ENCODE peak calls at places on chromosomes 7 and 10, in ten cellular contexts. One of them, this sample, is unnamed.

GRCh38 chr10:5659702-5660528 is 6.5 kb downstream of the ASB13 start:
- DNase-seq in NCI-H1417: no peak
- DNase-seq in CD8-positive, alpha-beta memory T cell: no peak
- DNase-seq in CD8-positive, alpha-beta T cell: no peak
- DNase-seq in A549: peak
- DNase-seq in neural crest cell: no peak
- DNase-seq in ovary: no peak
- DNase-seq in effector memory CD8-positive, alpha-beta T cell: no peak
- DNase-seq in iPS DF 6.9: no peak
- DNase-seq in stromal cell of bone marrow: peak
- DNase-seq in this sample: peak

GRCh38 chr7:136585954-136586670 is 282.3 kb upstream of the CHRM2 start:
- DNase-seq in NCI-H1417: no peak
- DNase-seq in CD8-positive, alpha-beta memory T cell: no peak
- DNase-seq in CD8-positive, alpha-beta T cell: no peak
- DNase-seq in A549: no peak
- DNase-seq in neural crest cell: no peak
- DNase-seq in ovary: no peak
- DNase-seq in effector memory CD8-positive, alpha-beta T cell: no peak
- DNase-seq in iPS DF 6.9: no peak
- DNase-seq in stromal cell of bone marrow: no peak
- DNase-seq in this sample: no peak

GRCh38 chr10:58243269-58243668 is 24.4 kb downstream of the IPMK start:
- DNase-seq in NCI-H1417: no peak
- DNase-seq in CD8-positive, alpha-beta memory T cell: no peak
- DNase-seq in CD8-positive, alpha-beta T cell: no peak
- DNase-seq in A549: no peak
- DNase-seq in neural crest cell: no peak
- DNase-seq in ovary: no peak
- DNase-seq in effector memory CD8-positive, alpha-beta T cell: no peak
- DNase-seq in iPS DF 6.9: no peak
- DNase-seq in stromal cell of bone marrow: no peak
- DNase-seq in this sample: no peak

GRCh38 chr10:34628174-34628802 is 186.8 kb downstream of the PARD3 start:
- DNase-seq in NCI-H1417: no peak
- DNase-seq in CD8-positive, alpha-beta memory T cell: no peak
- DNase-seq in CD8-positive, alpha-beta T cell: no peak
- DNase-seq in A549: no peak
- DNase-seq in neural crest cell: no peak
- DNase-seq in ovary: peak
- DNase-seq in effector memory CD8-positive, alpha-beta T cell: no peak
- DNase-seq in iPS DF 6.9: no peak
- DNase-seq in stromal cell of bone marrow: no peak
- DNase-seq in this sample: peak

GRCh38 chr7:23759556-23760391 is 49.8 kb downstream of the STK31 start:
- DNase-seq in NCI-H1417: no peak
- DNase-seq in CD8-positive, alpha-beta memory T cell: no peak
- DNase-seq in CD8-positive, alpha-beta T cell: no peak
- DNase-seq in A549: peak
- DNase-seq in neural crest cell: no peak
- DNase-seq in ovary: no peak
- DNase-seq in effector memory CD8-positive, alpha-beta T cell: no peak
- DNase-seq in iPS DF 6.9: no peak
- DNase-seq in stromal cell of bone marrow: no peak
- DNase-seq in this sample: no peak

GRCh38 chr7:92695308-92696261 is 105.4 kb upstream of the FAM133B start:
- DNase-seq in NCI-H1417: no peak
- DNase-seq in CD8-positive, alpha-beta memory T cell: no peak
- DNase-seq in CD8-positive, alpha-beta T cell: no peak
- DNase-seq in A549: peak
- DNase-seq in neural crest cell: peak
- DNase-seq in ovary: peak
- DNase-seq in effector memory CD8-positive, alpha-beta T cell: no peak
- DNase-seq in iPS DF 6.9: no peak
- DNase-seq in stromal cell of bone marrow: peak
- DNase-seq in this sample: peak

GRCh38 chr10:97279121-97279815 is 13.2 kb downstream of the ARHGAP19 start:
- DNase-seq in NCI-H1417: no peak
- DNase-seq in CD8-positive, alpha-beta memory T cell: no peak
- DNase-seq in CD8-positive, alpha-beta T cell: no peak
- DNase-seq in A549: peak
- DNase-seq in neural crest cell: no peak
- DNase-seq in ovary: no peak
- DNase-seq in effector memory CD8-positive, alpha-beta T cell: no peak
- DNase-seq in iPS DF 6.9: no peak
- DNase-seq in stromal cell of bone marrow: no peak
- DNase-seq in this sample: no peak

GRCh38 chr7:97480700-97481410 is 251.0 kb upstream of the TAC1 start:
- DNase-seq in NCI-H1417: peak
- DNase-seq in CD8-positive, alpha-beta memory T cell: no peak
- DNase-seq in CD8-positive, alpha-beta T cell: no peak
- DNase-seq in A549: no peak
- DNase-seq in neural crest cell: no peak
- DNase-seq in ovary: no peak
- DNase-seq in effector memory CD8-positive, alpha-beta T cell: no peak
- DNase-seq in iPS DF 6.9: no peak
- DNase-seq in stromal cell of bone marrow: no peak
- DNase-seq in this sample: no peak

GRCh38 chr7:112540839-112541577 is 60.2 kb downstream of the LSMEM1 start:
- DNase-seq in NCI-H1417: no peak
- DNase-seq in CD8-positive, alpha-beta memory T cell: no peak
- DNase-seq in CD8-positive, alpha-beta T cell: no peak
- DNase-seq in A549: no peak
- DNase-seq in neural crest cell: no peak
- DNase-seq in ovary: no peak
- DNase-seq in effector memory CD8-positive, alpha-beta T cell: no peak
- DNase-seq in iPS DF 6.9: no peak
- DNase-seq in stromal cell of bone marrow: no peak
- DNase-seq in this sample: no peak

GRCh38 chr7:16594061-16594460 is 51.5 kb downstream of the ANKMY2 start:
- DNase-seq in NCI-H1417: no peak
- DNase-seq in CD8-positive, alpha-beta memory T cell: no peak
- DNase-seq in CD8-positive, alpha-beta T cell: no peak
- DNase-seq in A549: no peak
- DNase-seq in neural crest cell: no peak
- DNase-seq in ovary: no peak
- DNase-seq in effector memory CD8-positive, alpha-beta T cell: no peak
- DNase-seq in iPS DF 6.9: no peak
- DNase-seq in stromal cell of bone marrow: peak
- DNase-seq in this sample: no peak

GRCh38 chr10:94061026-94061425 is 67.3 kb downstream of the PLCE1 start:
- DNase-seq in NCI-H1417: no peak
- DNase-seq in CD8-positive, alpha-beta memory T cell: no peak
- DNase-seq in CD8-positive, alpha-beta T cell: no peak
- DNase-seq in A549: no peak
- DNase-seq in neural crest cell: no peak
- DNase-seq in ovary: no peak
- DNase-seq in effector memory CD8-positive, alpha-beta T cell: no peak
- DNase-seq in iPS DF 6.9: no peak
- DNase-seq in stromal cell of bone marrow: no peak
- DNase-seq in this sample: no peak

GRCh38 chr10:79427965-79428364 is 17.5 kb downstream of the ZCCHC24 start:
- DNase-seq in NCI-H1417: no peak
- DNase-seq in CD8-positive, alpha-beta memory T cell: no peak
- DNase-seq in CD8-positive, alpha-beta T cell: no peak
- DNase-seq in A549: no peak
- DNase-seq in neural crest cell: no peak
- DNase-seq in ovary: no peak
- DNase-seq in effector memory CD8-positive, alpha-beta T cell: no peak
- DNase-seq in iPS DF 6.9: no peak
- DNase-seq in stromal cell of bone marrow: no peak
- DNase-seq in this sample: no peak

GRCh38 chr7:129433823-129434171 is 435 bp upstream of the STRIP2 start:
- DNase-seq in NCI-H1417: peak
- DNase-seq in CD8-positive, alpha-beta memory T cell: no peak
- DNase-seq in CD8-positive, alpha-beta T cell: no peak
- DNase-seq in A549: peak
- DNase-seq in neural crest cell: no peak
- DNase-seq in ovary: no peak
- DNase-seq in effector memory CD8-positive, alpha-beta T cell: peak
- DNase-seq in iPS DF 6.9: peak
- DNase-seq in stromal cell of bone marrow: no peak
- DNase-seq in this sample: no peak

GRCh38 chr10:103188853-103189252 is 4.2 kb downstream of the NT5C2 start:
- DNase-seq in NCI-H1417: no peak
- DNase-seq in CD8-positive, alpha-beta memory T cell: no peak
- DNase-seq in CD8-positive, alpha-beta T cell: no peak
- DNase-seq in A549: no peak
- DNase-seq in neural crest cell: no peak
- DNase-seq in ovary: no peak
- DNase-seq in effector memory CD8-positive, alpha-beta T cell: no peak
- DNase-seq in iPS DF 6.9: no peak
- DNase-seq in stromal cell of bone marrow: no peak
- DNase-seq in this sample: no peak

GRCh38 chr7:114432627-114433026 is 18.0 kb downstream of the FOXP2 start:
- DNase-seq in NCI-H1417: peak
- DNase-seq in CD8-positive, alpha-beta memory T cell: no peak
- DNase-seq in CD8-positive, alpha-beta T cell: no peak
- DNase-seq in A549: no peak
- DNase-seq in neural crest cell: no peak
- DNase-seq in ovary: no peak
- DNase-seq in effector memory CD8-positive, alpha-beta T cell: no peak
- DNase-seq in iPS DF 6.9: no peak
- DNase-seq in stromal cell of bone marrow: no peak
- DNase-seq in this sample: no peak

GRCh38 chr10:127802532-127803055 is 65.6 kb downstream of the FOXI2 start:
- DNase-seq in NCI-H1417: no peak
- DNase-seq in CD8-positive, alpha-beta memory T cell: no peak
- DNase-seq in CD8-positive, alpha-beta T cell: no peak
- DNase-seq in A549: no peak
- DNase-seq in neural crest cell: no peak
- DNase-seq in ovary: no peak
- DNase-seq in effector memory CD8-positive, alpha-beta T cell: no peak
- DNase-seq in iPS DF 6.9: no peak
- DNase-seq in stromal cell of bone marrow: no peak
- DNase-seq in this sample: no peak

GRCh38 chr7:37405603-37406122 is 43.0 kb downstream of the ELMO1 start:
- DNase-seq in NCI-H1417: no peak
- DNase-seq in CD8-positive, alpha-beta memory T cell: no peak
- DNase-seq in CD8-positive, alpha-beta T cell: no peak
- DNase-seq in A549: no peak
- DNase-seq in neural crest cell: no peak
- DNase-seq in ovary: no peak
- DNase-seq in effector memory CD8-positive, alpha-beta T cell: no peak
- DNase-seq in iPS DF 6.9: no peak
- DNase-seq in stromal cell of bone marrow: no peak
- DNase-seq in this sample: no peak

GRCh38 chr7:74059681-74060588 is 23.7 kb upstream of the LIMK1 start:
- DNase-seq in NCI-H1417: no peak
- DNase-seq in CD8-positive, alpha-beta memory T cell: no peak
- DNase-seq in CD8-positive, alpha-beta T cell: no peak
- DNase-seq in A549: peak
- DNase-seq in neural crest cell: no peak
- DNase-seq in ovary: no peak
- DNase-seq in effector memory CD8-positive, alpha-beta T cell: no peak
- DNase-seq in iPS DF 6.9: no peak
- DNase-seq in stromal cell of bone marrow: no peak
- DNase-seq in this sample: peak

GRCh38 chr10:6564367-6564766 is 15.7 kb downstream of the PRKCQ start:
- DNase-seq in NCI-H1417: no peak
- DNase-seq in CD8-positive, alpha-beta memory T cell: no peak
- DNase-seq in CD8-positive, alpha-beta T cell: no peak
- DNase-seq in A549: no peak
- DNase-seq in neural crest cell: no peak
- DNase-seq in ovary: no peak
- DNase-seq in effector memory CD8-positive, alpha-beta T cell: no peak
- DNase-seq in iPS DF 6.9: no peak
- DNase-seq in stromal cell of bone marrow: no peak
- DNase-seq in this sample: no peak

GRCh38 chr7:34339061-34339526 is 318.9 kb upstream of the NPSR1 start:
- DNase-seq in NCI-H1417: no peak
- DNase-seq in CD8-positive, alpha-beta memory T cell: no peak
- DNase-seq in CD8-positive, alpha-beta T cell: no peak
- DNase-seq in A549: peak
- DNase-seq in neural crest cell: no peak
- DNase-seq in ovary: no peak
- DNase-seq in effector memory CD8-positive, alpha-beta T cell: no peak
- DNase-seq in iPS DF 6.9: no peak
- DNase-seq in stromal cell of bone marrow: no peak
- DNase-seq in this sample: no peak

GRCh38 chr10:34061846-34062245 is 727.4 kb upstream of the NRP1 start:
- DNase-seq in NCI-H1417: no peak
- DNase-seq in CD8-positive, alpha-beta memory T cell: no peak
- DNase-seq in CD8-positive, alpha-beta T cell: no peak
- DNase-seq in A549: no peak
- DNase-seq in neural crest cell: no peak
- DNase-seq in ovary: no peak
- DNase-seq in effector memory CD8-positive, alpha-beta T cell: no peak
- DNase-seq in iPS DF 6.9: no peak
- DNase-seq in stromal cell of bone marrow: no peak
- DNase-seq in this sample: no peak

This sample was measured in AG20443.